ENCODE peak calls at places on chromosomes 6 and 20, in four cellular contexts. B is HepG2, G is body of pancreas, T is A549. P is an unnamed sample. For H3K4me1, the result is how much of the 10 kb centered on the place peaks cover.

GRCh38 chr6:35717449-35718353 is 19.1 kb upstream of the ARMC12 start:
- DNase-seq in B (no peak), G (no peak), T (no peak), P (no peak)

GRCh38 chr20:21048841-21049273 is 57.3 kb downstream of the LINC00237 start:
- DNase-seq in B (peak), G (no peak), T (peak), P (no peak)

GRCh38 chr6:159105716-159106115 is 60.9 kb upstream of the TAGAP start:
- DNase-seq in B (no peak), G (no peak), T (no peak), P (no peak)

GRCh38 chr6:20688710-20689500 is 154.6 kb downstream of the CDKAL1 start:
- DNase-seq in B (no peak), G (no peak), T (no peak), P (no peak)

GRCh38 chr6:131736010-131736409 is 25.2 kb upstream of the CTAGE9 start:
- DNase-seq in B (no peak), G (no peak), T (no peak), P (no peak)

GRCh38 chr6:33088931-33089640 is 13.3 kb downstream of the HLA-DPB1 start:
- DNase-seq in B (no peak), G (no peak), T (no peak), P (no peak)

GRCh38 chr20:22770240-22770800 is 185.9 kb upstream of the FOXA2 start:
- DNase-seq in B (no peak), G (no peak), T (no peak), P (no peak)

GRCh38 chr6:33882154-33882553 is 78.4 kb upstream of the MLN start:
- DNase-seq in B (no peak), G (no peak), T (no peak), P (no peak)

GRCh38 chr20:36465109-36466080 is 75.9 kb upstream of the MYL9 start:
- DNase-seq in B (peak), G (peak), T (peak), P (no peak)

GRCh38 chr20:36461600-36462439 is 79.5 kb upstream of the MYL9 start:
- DNase-seq in B (no peak), G (peak), T (no peak), P (peak)

GRCh38 chr20:36463212-36464061 is 77.9 kb upstream of the MYL9 start:
- DNase-seq in B (no peak), G (no peak), T (no peak), P (no peak)

GRCh38 chr20:36460648-36461599 is 80.4 kb upstream of the MYL9 start:
- DNase-seq in B (peak), G (peak), T (peak), P (peak)

GRCh38 chr20:36462440-36463211 is 78.7 kb upstream of the MYL9 start:
- DNase-seq in B (no peak), G (peak), T (no peak), P (peak)
- H3K4me1 ChIP-seq in B (half or more), G (half or more), T (half or more), P (half or more)

DNA sequence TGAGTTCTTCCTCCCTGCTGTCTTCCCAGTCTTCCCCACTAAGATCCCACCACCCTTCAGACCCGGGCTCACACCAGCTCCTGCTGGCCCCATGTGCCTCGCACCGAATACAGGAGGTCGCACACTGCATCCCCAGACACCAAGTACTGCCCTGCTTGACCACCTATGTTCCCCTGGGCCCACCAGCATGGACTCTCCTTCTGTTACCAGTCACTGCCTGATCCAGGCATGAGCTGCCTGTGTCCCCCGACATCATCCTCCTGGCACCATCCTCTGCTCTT is 285.3 kb upstream of the TAB2 start:
- DNase-seq in B (no peak), G (no peak), T (no peak), P (no peak)
- TF ChIP-seq POLR2A in B (no peak), G (no peak), T (no peak), P (no peak)

DNA sequence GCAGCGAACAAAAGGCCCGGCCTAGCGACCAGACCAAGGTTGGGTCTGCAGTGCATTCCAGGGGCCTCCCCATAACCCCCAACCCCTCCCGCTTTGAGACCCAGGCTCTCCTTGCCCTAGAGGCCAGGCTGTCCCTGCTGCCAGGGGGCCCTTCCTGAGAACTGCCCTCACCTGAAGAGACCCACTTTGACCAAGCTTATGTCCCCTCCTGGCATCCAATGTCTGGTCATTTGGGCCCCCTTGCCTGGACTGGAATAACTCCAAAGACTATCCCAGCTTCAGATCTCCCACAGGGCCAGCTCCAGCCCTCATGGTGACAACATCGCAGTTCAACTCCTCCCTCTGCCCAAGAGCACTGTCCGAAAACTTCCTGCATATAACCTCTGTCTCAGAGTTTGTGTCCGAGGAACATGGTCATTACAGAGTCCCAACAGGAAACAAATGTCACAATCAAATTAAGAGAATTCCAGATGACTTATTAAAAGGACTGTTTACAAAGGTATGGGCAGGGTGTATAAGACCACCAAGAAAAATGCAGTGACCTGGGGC is 125.0 kb downstream of the BANF2 start:
- DNase-seq in B (no peak), G (no peak), T (no peak), P (no peak)
- H3K27ac ChIP-seq in B (no peak), G (no peak), T (no peak), P (peak)

GRCh38 chr6:161085246-161085645 is 93.7 kb downstream of the MAP3K4 start:
- DNase-seq in B (no peak), G (no peak), T (no peak), P (no peak)
- H3K4me1 ChIP-seq in B (under half), G (under half), T (under half), P (under half)

DNA sequence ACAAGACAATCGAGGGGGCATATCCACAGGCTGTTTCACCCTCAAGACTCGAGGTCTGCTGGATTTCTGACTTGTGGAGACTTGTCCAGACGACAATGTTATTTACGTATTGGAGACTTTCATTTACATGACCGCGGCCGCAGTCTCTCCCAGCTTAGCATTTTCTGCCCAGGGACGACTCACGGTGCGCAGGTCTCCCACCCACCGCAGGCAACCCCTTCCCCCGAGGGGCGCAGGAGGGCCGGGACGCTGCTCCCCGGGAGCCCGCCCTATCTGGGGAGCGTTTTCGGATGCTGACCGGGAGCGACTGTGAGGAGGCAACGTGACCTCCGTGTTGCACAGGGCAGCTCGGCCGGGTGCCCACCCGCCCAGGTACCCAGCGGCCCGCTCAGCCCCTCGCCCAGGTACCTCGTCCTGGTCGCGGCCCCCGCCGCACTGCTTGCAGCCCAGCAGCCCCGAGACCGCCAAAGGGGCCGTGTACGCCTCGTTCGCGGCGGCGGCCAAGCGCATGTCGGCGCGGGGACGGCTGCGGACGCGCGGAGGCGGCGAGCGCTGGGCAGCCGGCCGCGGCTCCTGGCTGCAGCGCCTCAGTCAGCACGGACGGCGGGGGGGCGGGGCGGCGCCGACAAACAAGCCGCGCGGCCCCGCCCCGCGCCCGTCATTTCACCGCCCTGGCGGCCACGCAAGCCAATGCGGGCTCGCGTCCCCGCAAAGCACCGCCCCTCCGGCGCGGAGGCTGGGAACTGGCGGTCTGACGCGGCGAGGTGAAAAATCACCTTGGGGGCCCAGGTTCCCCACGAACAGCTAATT is 85.5 kb downstream of the SESN1 start:
- DNase-seq in B (peak), G (peak), T (peak), P (peak)
- TF ChIP-seq POLR2A in B (peak), G (peak), T (peak), P (peak)

DNA sequence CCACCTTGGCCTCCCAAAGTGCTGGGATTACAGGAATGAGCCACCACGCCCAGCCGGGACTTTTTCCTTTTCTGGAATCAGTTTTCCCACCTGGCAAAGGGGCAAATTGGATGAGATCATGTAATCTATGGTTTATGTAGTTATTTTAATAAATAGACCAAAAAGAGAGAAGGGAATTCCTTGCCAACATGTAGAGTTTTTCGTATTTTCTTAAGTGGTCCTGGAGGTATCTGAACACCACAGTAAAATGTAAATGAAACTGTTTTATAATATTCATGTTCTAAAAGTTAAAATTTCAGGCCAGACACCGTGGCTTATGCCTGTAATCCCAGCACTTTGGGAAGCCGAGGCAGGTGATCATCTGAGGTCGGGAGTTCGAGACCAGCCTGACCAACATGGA is 185.1 kb upstream of the ZNF217 start:
- DNase-seq in B (no peak), G (no peak), T (no peak), P (no peak)
- H3K27ac ChIP-seq in B (no peak), G (peak), T (no peak), P (no peak)

GRCh38 chr6:13274707-13275434 is 53.5 kb downstream of the TBC1D7 start:
- DNase-seq in B (no peak), G (no peak), T (no peak), P (no peak)
- H3K4me1 ChIP-seq in B (under half), G (under half), T (under half), P (under half)

DNA sequence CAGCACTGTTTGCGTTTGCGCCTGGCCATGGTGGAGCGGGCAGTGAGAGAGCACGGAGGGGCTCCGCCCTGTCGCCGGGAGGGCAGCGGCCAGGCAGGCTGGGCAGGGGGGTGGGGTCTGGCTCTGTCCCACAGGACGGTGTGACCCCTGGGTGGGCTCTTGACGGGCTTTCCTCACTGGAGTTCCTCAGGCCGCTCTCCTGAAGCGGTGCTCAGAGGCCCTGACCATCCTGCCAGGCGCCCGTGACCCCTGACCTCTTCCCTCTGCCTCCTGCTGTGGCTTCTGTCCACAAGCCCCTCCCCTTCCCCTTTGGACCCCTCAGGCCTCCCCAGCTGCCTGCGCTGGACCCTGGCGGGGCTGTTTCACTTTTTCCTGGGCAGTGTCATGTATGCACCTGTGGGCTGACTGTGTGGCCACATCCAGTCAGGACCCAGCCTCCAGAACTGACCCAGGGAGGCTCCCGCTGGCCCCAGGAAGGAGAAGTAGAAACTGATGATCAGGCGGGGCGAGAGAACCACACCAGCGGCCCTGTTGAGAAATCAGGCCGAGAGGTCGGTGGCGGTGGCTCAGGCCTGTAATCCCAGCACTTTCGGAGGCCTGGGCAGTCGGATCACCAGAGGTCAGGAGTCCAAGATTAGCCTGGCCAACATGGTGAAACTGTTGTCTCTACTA is 1.2 kb downstream of the OGFR start:
- DNase-seq in B (peak), G (no peak), T (no peak), P (peak)
- TF ChIP-seq POLR2A in B (peak), G (no peak), T (no peak), P (no peak)

GRCh38 chr6:142879527-142879926 is 65.4 kb downstream of the HIVEP2 start:
- DNase-seq in B (no peak), G (no peak), T (no peak), P (no peak)

GRCh38 chr6:142881290-142881689 is 63.7 kb downstream of the HIVEP2 start:
- DNase-seq in B (no peak), G (no peak), T (no peak), P (no peak)

GRCh38 chr6:142884214-142885035 is 60.6 kb downstream of the HIVEP2 start:
- DNase-seq in B (no peak), G (no peak), T (no peak), P (no peak)

GRCh38 chr6:142883011-142883410 is 62.0 kb downstream of the HIVEP2 start:
- DNase-seq in B (no peak), G (no peak), T (no peak), P (no peak)

GRCh38 chr6:142881771-142882170 is 63.2 kb downstream of the HIVEP2 start:
- DNase-seq in B (no peak), G (no peak), T (no peak), P (no peak)
- H3K27ac ChIP-seq in B (no peak), G (no peak), T (no peak), P (no peak)

P was measured in heart left ventricle.